ENCODE peak calls at places on chromosomes 4 and X, in eight cellular contexts. U, Z, F, T, A, S, G and M are unnamed samples. For H3K36me3, the result is how much of the 10 kb centered on the place peaks cover.

GRCh38 chr4:94395541-94395940 is 52.9 kb upstream of the HPGDS start:
- DNase-seq in U (no peak), Z (no peak), F (no peak), T (no peak), A (no peak), S (no peak), G (no peak), M (no peak)

GRCh38 chr4:145525291-145525740 is 43.7 kb downstream of the SMAD1 start:
- DNase-seq in U (no peak), Z (no peak), F (no peak), T (no peak), A (peak), S (no peak), G (no peak), M (no peak)

GRCh38 chr4:127709456-127709855 is 20.7 kb upstream of the SLC25A31 start:
- DNase-seq in U (no peak), Z (no peak), F (no peak), T (no peak), A (peak), S (no peak), G (no peak), M (no peak)

GRCh38 chrX:107503996-107504395 is 54.5 kb downstream of the FRMPD3 start:
- DNase-seq in U (no peak), Z (no peak), F (no peak), T (no peak), A (no peak), S (no peak), G (no peak), M (no peak)

GRCh38 chrX:149630681-149631292 is 805 bp downstream of the TMEM185A start:
- DNase-seq in U (no peak), Z (no peak), F (no peak), T (no peak), A (peak), S (no peak), G (no peak), M (no peak)

GRCh38 chr4:165972747-165973146 is 99.7 kb downstream of the TLL1 start:
- DNase-seq in U (no peak), Z (no peak), F (no peak), T (no peak), A (peak), S (no peak), G (no peak), M (no peak)

GRCh38 chrX:103376118-103376978 is at the start of gene BEX3:
- DNase-seq in U (peak), Z (no peak), F (peak), T (no peak), A (peak), S (no peak), G (peak), M (peak)

GRCh38 chr4:147336252-147336651 is 144.6 kb upstream of the EDNRA start:
- DNase-seq in U (no peak), Z (no peak), F (no peak), T (no peak), A (no peak), S (no peak), G (no peak), M (no peak)

GRCh38 chrX:25206761-25207160 is 191.0 kb upstream of the ARX start:
- DNase-seq in U (no peak), Z (no peak), F (peak), T (peak), A (peak), S (no peak), G (no peak), M (no peak)

GRCh38 chrX:15404712-15405111 is 20.5 kb upstream of the VEGFD start:
- DNase-seq in U (no peak), Z (no peak), F (no peak), T (no peak), A (no peak), S (no peak), G (no peak), M (no peak)

GRCh38 chr4:142406917-142407501 is 439.1 kb downstream of the INPP4B start:
- DNase-seq in U (no peak), Z (no peak), F (no peak), T (no peak), A (peak), S (no peak), G (no peak), M (no peak)

GRCh38 chr4:111601671-111602070 is 543.6 kb upstream of the FAM241A start:
- DNase-seq in U (no peak), Z (no peak), F (no peak), T (no peak), A (peak), S (no peak), G (no peak), M (no peak)

GRCh38 chr4:128979934-128980333 is 113.4 kb downstream of the SCLT1 start:
- DNase-seq in U (no peak), Z (no peak), F (no peak), T (peak), A (peak), S (no peak), G (no peak), M (no peak)

GRCh38 chrX:94908171-94908570 is 1234.2 kb downstream of the FAM133A start:
- DNase-seq in U (no peak), Z (no peak), F (no peak), T (no peak), A (no peak), S (no peak), G (no peak), M (no peak)

GRCh38 chr4:118746251-118746919 is 61.2 kb downstream of the METTL14 start:
- DNase-seq in U (peak), Z (no peak), F (no peak), T (no peak), A (no peak), S (no peak), G (no peak), M (no peak)

GRCh38 chrX:107978707-107979307 is 3.4 kb downstream of the TEX13B start:
- DNase-seq in U (no peak), Z (no peak), F (no peak), T (no peak), A (peak), S (peak), G (no peak), M (no peak)

GRCh38 chr4:55030606-55031005 is 94.8 kb downstream of the KDR start:
- DNase-seq in U (no peak), Z (no peak), F (no peak), T (no peak), A (no peak), S (no peak), G (no peak), M (no peak)

GRCh38 chr4:82638479-82638878 is 76.7 kb upstream of the TMEM150C start:
- DNase-seq in U (no peak), Z (no peak), F (no peak), T (no peak), A (no peak), S (no peak), G (no peak), M (no peak)

GRCh38 chr4:141448490-141448889 is 187.9 kb upstream of the IL15 start:
- DNase-seq in U (no peak), Z (no peak), F (no peak), T (no peak), A (peak), S (no peak), G (no peak), M (no peak)

GRCh38 chr4:8940792-8941491 is 69.3 kb upstream of the HMX1 start:
- DNase-seq in U (no peak), Z (no peak), F (peak), T (no peak), A (peak), S (no peak), G (no peak), M (peak)

GRCh38 chrX:71615056-71615455 is 3.3 kb downstream of the CXCR3 start:
- DNase-seq in U (no peak), Z (no peak), F (no peak), T (no peak), A (no peak), S (no peak), G (no peak), M (no peak)

GRCh38 chr4:121706595-121707021 is 9.8 kb upstream of the ANXA5 start:
- DNase-seq in U (no peak), Z (no peak), F (no peak), T (no peak), A (no peak), S (no peak), G (no peak), M (no peak)

GRCh38 chr4:142353149-142353738 is 492.9 kb downstream of the INPP4B start:
- DNase-seq in U (peak), Z (no peak), F (peak), T (no peak), A (peak), S (peak), G (no peak), M (peak)

GRCh38 chr4:127997534-127998388 is 32.6 kb downstream of the ABHD18 start:
- DNase-seq in U (no peak), Z (no peak), F (no peak), T (no peak), A (peak), S (no peak), G (no peak), M (no peak)

GRCh38 chr4:176676901-176677300 is 115.8 kb downstream of the VEGFC start:
- DNase-seq in U (no peak), Z (no peak), F (no peak), T (no peak), A (no peak), S (no peak), G (no peak), M (no peak)

GRCh38 chr4:176668324-176668723 is 124.4 kb downstream of the VEGFC start:
- DNase-seq in U (no peak), Z (no peak), F (no peak), T (no peak), A (no peak), S (no peak), G (no peak), M (no peak)

DNA sequence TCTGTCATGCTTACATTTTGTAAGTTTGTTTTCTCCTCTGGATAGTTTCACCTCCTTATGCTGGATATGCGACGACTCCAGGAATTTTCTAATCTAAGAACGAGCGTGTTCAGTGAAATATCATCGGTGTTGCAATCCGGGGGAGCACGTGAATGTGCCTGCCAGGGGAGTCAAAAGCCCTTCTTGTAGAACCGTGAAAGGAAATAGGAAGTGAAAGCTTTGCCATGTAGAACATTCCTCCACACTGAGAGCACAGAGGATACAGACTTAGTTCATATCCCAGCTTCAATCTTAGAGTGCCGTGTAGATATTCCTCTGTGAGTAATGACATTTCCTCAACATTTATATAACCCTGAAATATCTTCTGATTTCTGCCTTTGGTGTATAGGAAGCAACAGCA is 121.2 kb downstream of the VEGFC start:
- DNase-seq in U (no peak), Z (no peak), F (no peak), T (no peak), A (no peak), S (no peak), G (no peak), M (no peak)
- H3K36me3 ChIP-seq in U (under half), Z (under half), F (under half), T (under half), A (under half), S (under half), G (under half), M (under half)

DNA sequence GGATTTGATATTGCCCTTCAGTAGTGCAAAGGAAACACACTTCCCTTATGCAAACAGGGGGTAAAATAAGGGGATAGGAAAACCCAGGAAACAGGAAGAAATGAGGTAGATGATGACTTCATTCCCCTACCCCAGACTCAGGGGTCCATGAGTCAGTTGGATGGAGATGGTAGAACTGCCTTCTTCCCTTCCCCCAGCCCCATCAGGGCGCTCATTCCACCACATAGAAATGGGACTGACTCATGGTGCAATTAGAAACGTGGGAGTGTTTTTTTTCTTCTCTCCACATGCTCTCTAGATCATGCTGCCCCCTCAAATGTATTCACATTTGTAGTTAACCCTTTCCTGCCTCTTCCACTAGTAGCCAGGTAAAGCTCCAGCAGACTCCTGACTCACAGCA is 23.1 kb upstream of the ARMCX2 start:
- DNase-seq in U (no peak), Z (no peak), F (no peak), T (no peak), A (no peak), S (no peak), G (no peak), M (no peak)
- H3K4me3 ChIP-seq in U (no peak), Z (no peak), F (no peak), T (no peak), A (no peak), S (no peak), G (no peak), M (no peak)

DNA sequence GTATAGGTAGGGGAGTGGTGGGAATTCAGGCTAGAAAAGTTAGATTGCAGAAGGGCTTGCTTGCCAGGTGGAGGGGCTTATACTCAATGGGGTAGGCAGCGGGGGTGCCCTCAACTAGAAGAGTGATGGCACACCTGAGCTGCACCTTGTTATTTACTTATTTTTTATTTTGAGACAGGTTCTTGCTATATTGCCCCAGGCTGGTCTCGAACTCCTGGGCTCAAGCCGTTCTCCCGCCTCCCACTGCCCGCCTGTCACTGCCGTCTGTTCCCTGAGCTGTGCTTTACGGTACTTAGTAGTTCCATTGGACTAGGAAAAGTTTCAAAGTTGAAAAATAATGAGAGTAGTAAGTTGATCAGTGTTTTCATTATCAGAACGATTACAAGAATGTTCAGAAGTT is 2.0 kb downstream of the ZFX start:
- DNase-seq in U (no peak), Z (no peak), F (no peak), T (no peak), A (no peak), S (no peak), G (no peak), M (no peak)
- H3K36me3 ChIP-seq in U (under half), Z (under half), F (under half), T (under half), A (under half), S (under half), G (under half), M (under half)

DNA sequence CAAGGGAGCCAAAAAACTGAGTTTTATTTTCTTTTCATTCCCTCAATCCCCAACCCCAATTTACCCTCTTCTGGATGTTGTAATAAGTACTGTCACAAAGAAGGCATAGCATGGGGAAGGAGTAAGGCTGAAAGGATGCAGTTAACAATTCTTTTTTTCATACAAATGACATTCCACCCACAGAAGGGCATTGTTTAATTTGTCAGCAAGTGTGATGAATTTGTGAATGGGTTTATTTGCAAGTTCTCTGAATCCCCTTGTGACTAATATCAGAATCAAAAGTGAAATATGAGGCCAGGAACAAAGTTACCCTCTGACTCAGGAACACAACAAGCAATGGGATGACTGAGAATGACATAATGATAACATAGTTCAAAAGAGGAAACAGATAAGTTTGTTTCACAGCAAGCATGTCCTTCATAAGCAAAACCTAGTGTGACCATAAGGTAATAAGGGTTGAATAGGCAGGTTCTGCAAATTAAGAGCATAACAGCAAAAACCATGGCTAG is 2.1 kb downstream of the GEMIN8 start:
- DNase-seq in U (no peak), Z (no peak), F (no peak), T (no peak), A (peak), S (no peak), G (no peak), M (no peak)
- H3K4me3 ChIP-seq in U (no peak), Z (no peak), F (no peak), T (no peak), A (peak), S (no peak), G (no peak), M (no peak)

DNA sequence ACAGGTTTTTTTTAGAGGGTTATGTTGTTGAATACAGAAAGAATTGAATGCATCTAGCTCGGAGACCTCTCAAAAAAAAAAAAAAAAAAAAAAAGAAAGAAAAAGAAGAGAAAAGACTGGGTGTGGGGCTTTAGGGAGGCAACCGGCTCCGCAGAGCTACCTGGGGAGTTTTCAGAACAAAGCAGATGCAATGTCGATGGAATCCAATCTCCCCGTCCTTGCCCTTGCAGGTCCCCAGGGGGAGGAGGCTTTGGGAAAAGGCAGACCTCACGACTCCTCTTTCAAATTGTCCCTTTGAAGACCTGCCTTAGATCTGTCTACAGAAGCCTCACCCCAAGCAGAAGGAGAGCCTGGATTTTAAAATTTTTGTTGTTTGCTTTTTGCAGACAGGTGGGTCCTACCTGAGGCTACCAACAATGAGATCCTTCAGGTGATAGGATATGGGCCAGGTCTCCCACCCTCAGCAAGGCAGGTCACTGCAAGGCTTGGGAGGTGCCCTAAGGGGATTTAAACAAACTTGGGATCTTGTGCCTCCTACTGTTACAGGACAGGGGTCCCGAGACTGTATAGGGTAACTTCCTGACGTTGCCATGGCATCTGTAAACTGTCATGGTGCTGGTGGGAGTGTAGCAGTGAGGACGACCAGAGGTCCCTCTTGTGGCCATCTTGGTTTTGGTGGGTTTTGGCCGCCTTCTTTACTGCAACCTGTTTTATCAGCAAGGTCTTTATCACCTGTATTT is 75.2 kb upstream of the PRKX start:
- DNase-seq in U (no peak), Z (no peak), F (no peak), T (no peak), A (no peak), S (no peak), G (no peak), M (no peak)
- H3K36me3 ChIP-seq in U (under half), Z (under half), F (under half), T (under half), A (under half), S (under half), G (under half), M (under half)

DNA sequence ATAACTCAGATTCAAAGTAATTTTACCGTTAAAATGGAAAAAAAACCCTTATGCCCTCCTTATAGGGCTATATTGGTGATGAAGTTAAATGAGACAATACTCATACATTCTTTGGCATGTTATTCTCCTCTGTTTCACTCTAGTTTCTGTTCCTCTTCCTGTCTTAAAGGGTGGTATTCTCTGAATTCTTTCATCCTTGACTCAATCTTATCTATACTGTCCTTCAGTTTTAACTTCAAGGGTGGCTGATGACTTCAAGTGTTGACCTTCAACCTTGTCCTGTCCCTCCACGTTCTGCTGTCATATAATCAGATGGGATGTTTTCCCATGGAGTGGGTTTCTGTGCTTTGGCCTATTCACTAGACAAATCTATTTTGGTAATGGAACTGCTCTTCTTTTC is 44.0 kb downstream of the ZNF518B start:
- DNase-seq in U (no peak), Z (no peak), F (no peak), T (no peak), A (no peak), S (no peak), G (no peak), M (no peak)
- H3K4me3 ChIP-seq in U (no peak), Z (no peak), F (no peak), T (no peak), A (no peak), S (no peak), G (no peak), M (no peak)

DNA sequence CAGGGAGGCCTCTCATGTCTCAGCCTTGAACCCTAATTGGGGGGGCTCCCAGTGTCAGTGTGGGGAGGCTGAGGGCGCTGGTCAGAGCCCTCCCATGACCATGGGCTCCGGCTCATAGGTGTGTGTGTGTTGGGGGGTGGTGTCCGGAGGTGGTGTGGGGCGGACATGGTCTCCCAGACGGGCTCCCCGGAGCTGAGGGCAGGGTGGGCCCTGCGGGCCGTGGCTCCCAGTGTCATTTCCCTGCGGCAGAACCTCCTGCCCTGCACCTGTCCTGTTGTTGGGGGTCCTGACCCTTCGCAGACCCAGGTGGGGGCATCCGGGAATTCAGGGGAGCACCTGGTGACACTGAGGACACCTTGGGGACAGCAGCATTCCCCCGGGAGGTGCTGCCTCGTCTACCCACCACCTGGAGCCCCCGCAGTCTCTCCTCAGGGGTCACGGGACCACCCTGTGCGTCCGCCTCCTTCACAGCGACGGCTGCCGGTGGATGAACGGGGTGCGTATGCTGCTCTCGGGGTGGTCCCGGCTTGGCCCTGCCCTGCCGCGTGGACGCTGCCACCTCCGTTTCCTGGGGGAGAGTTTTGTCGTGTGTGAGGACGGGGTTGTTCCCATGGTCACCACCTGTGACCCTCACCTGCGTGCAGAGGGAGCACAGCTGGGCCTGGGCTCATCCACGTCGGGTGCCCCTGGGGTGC is 14.5 kb upstream of the GTPBP6 start:
- DNase-seq in U (no peak), Z (no peak), F (no peak), T (no peak), A (no peak), S (no peak), G (peak), M (no peak)
- H3K36me3 ChIP-seq in U (under half), Z (under half), F (half or more), T (under half), A (under half), S (under half), G (under half), M (under half)

GRCh38 chr4:68372588-68372987 is 22.7 kb upstream of the YTHDC1 start:
- DNase-seq in U (no peak), Z (no peak), F (no peak), T (no peak), A (peak), S (no peak), G (no peak), M (no peak)
- H3K4me3 ChIP-seq in U (no peak), Z (no peak), F (no peak), T (no peak), A (no peak), S (no peak), G (no peak), M (no peak)

GRCh38 chr4:1726146-1726934 is 5.0 kb downstream of the TACC3 start:
- DNase-seq in U (peak), Z (peak), F (peak), T (no peak), A (peak), S (peak), G (peak), M (peak)
- H3K36me3 ChIP-seq in U (under half), Z (under half), F (half or more), T (under half), A (under half), S (under half), G (under half), M (under half)